ENCODE peak calls at places on chromosomes 1 and 21, in eight cellular contexts. Y is AG04449; K is BE2C; B is WERI-Rb-1; I is GM13977; E is BJ; F is CD4-positive, alpha-beta T cell; W is neural crest cell. N is an unnamed sample.

GRCh38 chr1:230427477-230427876 is 1.3 kb upstream of the PGBD5 start:
- DNase-seq in I (no peak), K (no peak), Y (no peak), W (no peak), E (no peak), F (no peak), B (no peak), N (no peak)

GRCh38 chr1:47696404-47696910 is 258.6 kb downstream of the FOXD2 start:
- DNase-seq in F (no peak), Y (no peak), W (no peak), B (no peak), E (no peak), I (no peak), K (no peak), N (no peak)

GRCh38 chr1:227947425-227947677 is 381 bp downstream of the WNT9A start:
- DNase-seq in K (no peak), I (peak), B (no peak), W (no peak), Y (no peak), E (no peak), F (peak), N (no peak)

GRCh38 chr21:40254540-40255455 is 387.6 kb downstream of the PCP4 start:
- DNase-seq in B (peak), F (no peak), I (no peak), Y (peak), W (no peak), K (no peak), E (peak), N (no peak)

GRCh38 chr1:179708434-179709195 is 34.5 kb upstream of the FAM163A start:
- DNase-seq in K (peak), Y (no peak), B (no peak), I (no peak), F (no peak), E (no peak), W (no peak), N (no peak)

GRCh38 chr1:228088586-228089498 is 6.3 kb downstream of the ARF1 start:
- DNase-seq in F (peak), Y (no peak), K (no peak), B (no peak), E (no peak), I (no peak), W (no peak), N (no peak)

GRCh38 chr1:6183520-6183989 is 3.4 kb upstream of the CHD5 start:
- DNase-seq in I (peak), K (no peak), Y (no peak), W (no peak), B (no peak), F (no peak), E (no peak), N (no peak)

GRCh38 chr1:189429610-189430009 is 1048.1 kb downstream of the BRINP3 start:
- DNase-seq in Y (peak), W (no peak), F (no peak), E (no peak), K (peak), B (no peak), I (peak), N (no peak)

DNA sequence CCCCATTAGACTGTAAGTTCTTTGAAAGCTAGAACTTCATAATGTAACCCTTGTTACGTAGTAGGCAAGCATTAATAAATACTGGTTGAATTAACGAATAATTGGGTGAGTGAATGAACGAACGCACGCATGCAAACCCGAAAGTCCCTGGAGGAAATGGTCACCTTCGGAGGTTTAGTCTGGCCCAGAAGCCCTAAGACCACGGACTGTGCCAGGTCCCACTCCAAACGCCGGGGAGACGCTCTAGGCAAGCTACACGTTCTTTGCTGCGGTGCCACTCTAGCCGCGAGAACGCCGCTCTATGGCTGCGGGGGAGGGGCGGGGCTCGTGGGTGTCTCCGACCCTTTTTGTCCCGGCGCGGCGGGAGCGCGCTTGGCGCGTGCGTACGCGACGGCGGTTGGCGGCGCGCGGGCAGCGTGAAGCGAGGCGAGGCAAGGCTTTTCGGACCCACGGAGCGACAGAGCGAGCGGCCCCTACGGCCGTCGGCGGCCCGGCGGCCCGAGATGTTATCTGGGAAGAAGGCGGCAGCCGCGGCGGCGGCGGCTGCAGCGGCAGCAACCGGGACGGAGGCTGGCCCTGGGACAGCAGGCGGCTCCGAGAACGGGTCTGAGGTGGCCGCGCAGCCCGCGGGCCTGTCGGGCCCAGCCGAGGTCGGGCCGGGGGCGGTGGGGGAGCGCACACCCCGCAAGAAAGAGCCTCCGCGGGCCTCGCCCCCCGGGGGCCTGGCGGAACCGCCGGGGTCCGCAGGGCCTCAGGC is at the start of gene KDM1A:
- DNase-seq in W (peak), F (peak), I (peak), Y (peak), B (peak), K (peak), E (peak), N (peak)
- TF ChIP-seq CTCF in W (no peak), F (peak), I (peak), Y (peak), B (peak), K (peak), E (peak), N (no peak)

GRCh38 chr1:114037503-114037890 is 58.2 kb downstream of the OLFML3 start:
- DNase-seq in W (no peak), Y (no peak), E (no peak), B (no peak), I (no peak), K (no peak), F (no peak), N (no peak)

GRCh38 chr1:114034561-114035303 is 55.5 kb downstream of the OLFML3 start:
- DNase-seq in W (no peak), K (no peak), Y (no peak), E (no peak), F (no peak), B (no peak), I (no peak), N (no peak)

GRCh38 chr1:114033961-114034360 is 54.7 kb downstream of the OLFML3 start:
- DNase-seq in K (no peak), I (no peak), F (no peak), W (no peak), E (no peak), B (no peak), Y (no peak), N (no peak)

GRCh38 chr1:114033219-114033706 is 54.0 kb downstream of the OLFML3 start:
- DNase-seq in W (no peak), K (no peak), E (no peak), Y (no peak), B (peak), I (peak), F (no peak), N (no peak)

DNA sequence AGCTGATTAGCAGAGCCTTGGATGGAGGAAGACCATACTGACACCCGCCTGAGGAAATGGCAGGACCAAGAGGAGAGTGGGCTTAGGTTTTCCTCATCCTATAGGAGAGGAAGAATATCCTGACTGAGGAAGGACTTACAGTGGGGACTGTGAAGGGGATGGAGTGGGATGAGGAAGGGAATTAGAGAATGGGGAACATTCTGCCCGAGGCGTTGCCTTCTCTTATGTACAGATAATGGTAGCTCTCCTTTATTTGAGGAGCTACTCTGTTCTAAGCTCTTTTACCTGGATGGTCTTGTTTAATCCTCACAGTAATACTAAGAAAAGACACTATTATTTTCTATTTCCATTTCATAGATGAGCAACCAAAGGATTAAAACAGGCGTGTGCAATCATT is 56.0 kb downstream of the OLFML3 start:
- DNase-seq in B (no peak), Y (no peak), E (no peak), I (no peak), F (no peak), W (no peak), K (no peak), N (no peak)
- TF ChIP-seq CTCF in B (no peak), Y (no peak), E (no peak), I (no peak), F (no peak), W (no peak), K (no peak), N (no peak)

GRCh38 chr1:160584784-160585183 is 5.5 kb upstream of the CD84 start:
- DNase-seq in F (no peak), B (no peak), Y (no peak), W (no peak), K (no peak), I (no peak), E (no peak), N (no peak)

GRCh38 chr1:160590488-160590887 is 11.2 kb upstream of the CD84 start:
- DNase-seq in K (no peak), W (no peak), Y (no peak), F (no peak), E (no peak), B (no peak), I (no peak), N (no peak)

DNA sequence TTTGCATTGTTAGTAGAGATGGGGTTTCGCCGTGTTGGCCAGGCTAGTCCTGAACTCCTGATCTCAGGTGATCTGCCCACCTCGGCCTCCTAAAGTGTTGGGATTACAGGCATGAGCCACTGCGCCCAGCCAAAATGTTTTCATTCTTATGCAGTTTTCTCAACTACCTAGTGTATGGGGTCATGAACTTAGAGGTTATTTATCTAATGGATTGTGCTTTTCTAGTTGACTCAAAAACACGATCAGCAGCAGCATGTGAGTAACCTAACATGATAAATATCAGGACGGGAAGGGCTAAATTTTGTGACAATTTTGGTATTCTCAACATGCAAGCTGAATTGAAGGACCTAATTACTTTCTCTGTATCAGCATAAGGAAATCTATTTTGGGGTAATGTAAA is 9.2 kb upstream of the CD84 start:
- DNase-seq in K (no peak), I (no peak), B (no peak), F (no peak), Y (no peak), E (no peak), W (no peak), N (no peak)
- TF ChIP-seq CTCF in K (no peak), I (no peak), B (no peak), F (no peak), Y (no peak), E (no peak), W (no peak), N (no peak)

GRCh38 chr1:245512980-245513578 is 358.3 kb downstream of the KIF26B start:
- DNase-seq in B (peak), W (no peak), F (no peak), I (peak), K (peak), Y (no peak), E (no peak), N (no peak)
- TF ChIP-seq CTCF in B (peak), W (peak), F (no peak), I (no peak), K (peak), Y (no peak), E (peak), N (no peak)

GRCh38 chr1:168235548-168235885 is 9.7 kb downstream of the SFT2D2 start:
- DNase-seq in Y (no peak), E (peak), I (no peak), B (no peak), K (no peak), F (no peak), W (no peak), N (no peak)
- TF ChIP-seq CTCF in Y (no peak), E (no peak), I (no peak), B (no peak), K (no peak), F (no peak), W (no peak), N (no peak)

DNA sequence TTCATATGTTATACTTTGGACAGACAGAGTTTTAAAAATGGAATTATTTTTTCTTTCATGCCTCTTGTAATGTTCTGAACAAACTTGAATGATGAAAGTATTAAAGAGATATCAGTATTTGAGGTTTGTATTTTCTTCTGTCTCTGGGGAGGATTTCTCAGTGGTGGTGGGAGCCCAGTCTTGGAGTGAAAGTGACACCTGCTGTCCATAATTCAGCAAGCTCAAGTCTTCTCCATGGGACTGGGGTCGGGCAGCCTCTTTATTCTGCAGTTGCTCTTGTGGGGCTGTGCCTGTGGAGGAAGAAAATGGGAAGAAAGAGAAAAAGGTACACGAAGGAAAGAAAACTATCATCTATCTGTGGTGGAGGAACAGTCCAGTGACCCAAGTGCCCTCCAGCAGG is 56.1 kb downstream of the SMYD2 start:
- DNase-seq in B (no peak), I (no peak), W (no peak), E (no peak), K (no peak), F (no peak), Y (no peak), N (no peak)
- TF ChIP-seq CTCF in B (no peak), I (no peak), W (no peak), E (no peak), K (no peak), F (no peak), Y (no peak), N (no peak)

DNA sequence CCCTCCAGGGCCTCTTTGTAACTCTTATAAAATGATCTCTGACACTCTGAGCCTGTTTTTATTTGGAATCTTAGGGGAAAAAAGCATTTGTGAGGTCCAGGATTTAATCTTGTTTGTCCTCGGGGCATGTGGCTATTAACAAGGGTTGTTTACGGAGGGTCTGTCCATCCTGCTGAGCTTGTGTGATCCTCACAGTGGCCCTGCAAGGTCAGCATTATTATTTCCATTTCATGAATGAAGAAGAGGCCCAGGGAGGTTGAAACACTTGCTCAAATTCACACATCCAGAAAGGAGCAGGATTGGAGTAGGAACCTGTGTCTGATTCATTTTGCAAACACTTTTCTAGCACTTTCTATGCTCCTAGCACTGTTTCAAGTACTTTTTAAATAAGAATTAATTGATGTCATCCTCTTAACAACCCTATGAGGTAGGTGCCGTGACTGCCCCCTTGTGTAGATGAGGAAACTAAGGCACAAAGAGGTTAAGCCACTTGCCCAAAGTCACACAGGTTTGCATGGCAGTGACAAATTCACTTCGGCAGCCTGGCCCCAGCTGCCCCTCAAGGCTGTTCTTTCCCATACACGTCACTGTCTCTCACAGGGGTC is 178.9 kb downstream of the MIS18A start:
- DNase-seq in K (no peak), E (no peak), Y (no peak), I (no peak), F (no peak), W (no peak), B (peak), N (no peak)
- TF ChIP-seq CTCF in K (peak), E (no peak), Y (no peak), I (no peak), F (no peak), W (peak), B (peak), N (no peak)

DNA sequence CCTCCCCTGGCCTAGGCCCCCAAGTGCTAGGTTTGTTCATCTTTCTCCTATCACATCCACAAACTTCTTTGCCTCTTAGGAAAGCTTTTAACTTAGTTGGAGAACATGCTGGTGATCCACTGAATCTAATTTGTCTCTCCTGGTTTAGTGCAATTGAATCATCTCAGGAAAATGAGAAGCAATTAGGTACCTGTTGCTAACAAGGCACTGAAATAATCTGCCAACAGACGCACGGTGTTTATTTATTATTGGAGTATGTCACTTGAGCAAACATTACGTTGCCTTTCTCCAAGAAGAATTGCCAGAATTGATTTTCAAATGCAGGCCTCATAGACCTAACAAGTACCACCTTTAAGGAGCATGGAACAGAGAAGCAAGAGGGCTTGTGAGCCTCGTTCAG is 309.4 kb downstream of the NFIA start:
- DNase-seq in K (no peak), I (no peak), F (no peak), B (no peak), W (no peak), E (no peak), Y (no peak), N (no peak)
- TF ChIP-seq CTCF in K (no peak), I (no peak), F (no peak), B (no peak), W (no peak), E (no peak), Y (no peak), N (no peak)

DNA sequence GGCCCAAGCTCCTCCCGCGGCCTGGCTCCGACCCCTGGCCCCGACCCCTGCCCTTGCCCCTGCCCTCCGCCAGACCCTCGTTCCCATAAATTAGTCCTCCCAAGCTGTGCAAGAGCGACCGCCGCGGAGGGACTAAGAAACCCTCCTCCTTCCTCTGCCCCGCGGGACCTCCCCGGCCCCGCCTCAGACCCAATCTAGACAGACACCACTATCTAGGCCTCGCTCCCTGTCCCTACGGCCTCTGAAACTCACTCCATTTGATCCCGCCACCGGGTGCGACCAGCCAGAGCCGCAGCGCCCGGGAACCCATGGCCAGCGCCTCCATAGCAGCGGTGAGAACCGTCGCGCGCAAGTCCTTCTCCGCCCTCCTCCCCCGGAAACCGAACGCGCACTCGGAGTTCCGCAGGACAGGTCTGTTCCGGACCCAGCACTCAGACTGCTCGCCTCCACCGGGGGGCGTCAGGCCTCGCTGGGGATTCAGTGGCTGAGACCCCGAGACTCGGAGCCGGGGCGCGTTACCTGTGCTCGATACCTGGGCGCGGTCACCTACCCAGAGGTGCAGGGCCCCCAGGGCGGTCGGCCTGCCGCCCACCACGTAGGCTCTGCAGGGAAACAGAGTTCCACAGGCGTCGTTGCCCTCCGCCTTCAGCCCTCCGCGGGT is at the start of gene MRPL39:
- DNase-seq in W (peak), I (peak), K (peak), Y (peak), E (peak), B (peak), F (peak), N (peak)
- TF ChIP-seq CTCF in W (peak), I (peak), K (peak), Y (peak), E (peak), B (peak), F (peak), N (no peak)

N was measured in omental fat pad.